ENCODE peak calls at places on chromosomes 2 and 18, in seven cellular contexts. V, J, S, L, Z, E and D are unnamed samples.

GRCh38 chr2:71727562-71727961 is 274.2 kb downstream of the DYSF start:
- DNase-seq in Z (no peak), L (no peak), S (no peak), J (no peak), E (no peak), V (no peak), D (no peak)

GRCh38 chr2:121008978-121009377 is 273.3 kb downstream of the GLI2 start:
- DNase-seq in E (no peak), J (no peak), L (no peak), Z (no peak), S (peak), V (no peak), D (no peak)

GRCh38 chr2:126652323-126652891 is 3.6 kb upstream of the GYPC start:
- DNase-seq in V (no peak), E (no peak), Z (no peak), S (no peak), J (no peak), L (no peak), D (no peak)

GRCh38 chr18:79258447-79258846 is 137.3 kb upstream of the NFATC1 start:
- DNase-seq in Z (no peak), E (no peak), J (no peak), S (no peak), L (no peak), V (no peak), D (peak)

GRCh38 chr2:134146161-134146560 is 107.7 kb upstream of the MGAT5 start:
- DNase-seq in Z (no peak), V (no peak), L (no peak), J (no peak), E (no peak), S (no peak), D (no peak)

GRCh38 chr2:98172951-98173350 is 86.0 kb downstream of the VWA3B start:
- DNase-seq in S (no peak), Z (no peak), E (no peak), V (no peak), J (no peak), L (no peak), D (no peak)

GRCh38 chr18:31555971-31556747 is 35.5 kb upstream of the TTR start:
- DNase-seq in E (peak), Z (peak), L (no peak), V (no peak), J (peak), S (peak), D (no peak)

GRCh38 chr2:19319698-19320097 is 38.7 kb downstream of the OSR1 start:
- DNase-seq in S (no peak), V (no peak), L (no peak), Z (no peak), E (no peak), J (no peak), D (no peak)

GRCh38 chr2:214808961-214809750 is at the start of gene BARD1:
- DNase-seq in S (peak), L (peak), Z (no peak), E (peak), J (peak), V (peak), D (peak)

GRCh38 chr2:21042958-21043743 is 722 bp downstream of the APOB start:
- DNase-seq in L (peak), V (peak), J (peak), E (peak), S (peak), Z (no peak), D (peak)

GRCh38 chr2:143329288-143329687 is 200.1 kb downstream of the ARHGAP15 start:
- DNase-seq in Z (no peak), S (no peak), V (no peak), E (no peak), L (no peak), J (no peak), D (no peak)

GRCh38 chr2:203687161-203687560 is 19.3 kb upstream of the CD28 start:
- DNase-seq in V (no peak), L (no peak), S (no peak), E (no peak), Z (no peak), J (no peak), D (no peak)

GRCh38 chr2:29844713-29845320 is 76.6 kb downstream of the ALK start:
- DNase-seq in V (no peak), L (no peak), E (no peak), J (no peak), Z (no peak), S (no peak), D (no peak)

GRCh38 chr2:182920089-182920488 is 53.7 kb upstream of the FRZB start:
- DNase-seq in E (no peak), J (no peak), Z (no peak), V (no peak), L (no peak), S (no peak), D (no peak)
- TF ChIP-seq POLR2A in E (no peak), J (no peak), Z (no peak), V (no peak), L (no peak), S (no peak), D (no peak)

GRCh38 chr2:238596571-238597551 is 170.1 kb downstream of the ASB1 start:
- DNase-seq in E (no peak), L (no peak), S (peak), Z (no peak), V (peak), J (peak), D (no peak)
- TF ChIP-seq POLR2A in E (no peak), L (no peak), S (no peak), Z (no peak), V (no peak), J (no peak), D (no peak)

DNA sequence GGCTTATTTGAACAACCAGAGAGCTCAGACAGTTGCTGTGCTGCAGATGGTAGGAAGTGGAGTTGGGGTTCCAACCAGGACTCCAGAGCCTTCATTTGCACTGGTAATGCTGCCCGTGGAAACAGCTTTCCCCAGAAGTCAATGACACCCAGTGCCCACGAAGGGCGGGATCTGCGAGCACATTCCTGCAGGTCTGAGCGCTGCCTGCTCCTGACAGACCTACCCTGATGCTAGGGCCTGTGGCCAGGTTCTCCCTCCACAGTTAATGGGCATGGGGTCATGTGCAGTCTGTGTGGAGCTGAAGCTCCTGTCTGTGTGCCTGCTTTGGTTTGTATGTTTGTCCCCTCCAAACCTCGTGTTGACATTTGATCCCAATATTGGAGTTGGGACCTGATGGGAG is 299.0 kb upstream of the HS6ST1 start:
- DNase-seq in J (no peak), V (no peak), E (no peak), S (no peak), Z (no peak), L (peak), D (no peak)
- TF ChIP-seq POLR2A in J (no peak), V (no peak), E (no peak), S (no peak), Z (no peak), L (no peak), D (no peak)

GRCh38 chr18:74229891-74230290 is 61.9 kb downstream of the CYB5A start:
- DNase-seq in S (no peak), V (no peak), J (no peak), Z (no peak), L (peak), E (no peak), D (no peak)
- TF ChIP-seq POLR2A in S (no peak), V (no peak), J (no peak), Z (no peak), L (peak), E (no peak), D (no peak)

GRCh38 chr2:86623549-86624547 is at the start of gene RNF103:
- DNase-seq in Z (peak), V (peak), J (peak), L (peak), S (peak), E (peak), D (peak)

GRCh38 chr2:86621290-86621943 is 2.2 kb downstream of the RNF103 start:
- DNase-seq in E (no peak), V (no peak), Z (no peak), S (no peak), J (no peak), L (no peak), D (no peak)

GRCh38 chr2:86625096-86625495 is 1.4 kb upstream of the RNF103 start:
- DNase-seq in E (no peak), S (no peak), L (no peak), V (no peak), J (no peak), Z (no peak), D (no peak)

GRCh38 chr2:86622878-86623548 is 652 bp downstream of the RNF103 start:
- DNase-seq in J (peak), V (peak), L (peak), Z (no peak), S (peak), E (peak), D (peak)

GRCh38 chr2:86622409-86622877 is 1.2 kb downstream of the RNF103 start:
- DNase-seq in L (peak), Z (no peak), S (peak), E (peak), V (no peak), J (peak), D (no peak)
- TF ChIP-seq POLR2A in L (no peak), Z (no peak), S (no peak), E (no peak), V (no peak), J (no peak), D (no peak)

GRCh38 chr2:31980674-31981356 is 30.0 kb downstream of the MEMO1 start:
- DNase-seq in S (peak), V (no peak), Z (peak), L (no peak), J (no peak), E (no peak), D (peak)
- TF ChIP-seq POLR2A in S (no peak), V (no peak), Z (no peak), L (no peak), J (no peak), E (no peak), D (no peak)

GRCh38 chr2:157894694-157895450 is 18.7 kb upstream of the ACVR1 start:
- DNase-seq in Z (no peak), V (no peak), S (no peak), L (no peak), J (no peak), E (no peak), D (no peak)
- TF ChIP-seq POLR2A in Z (no peak), V (no peak), S (no peak), L (no peak), J (no peak), E (no peak), D (no peak)

DNA sequence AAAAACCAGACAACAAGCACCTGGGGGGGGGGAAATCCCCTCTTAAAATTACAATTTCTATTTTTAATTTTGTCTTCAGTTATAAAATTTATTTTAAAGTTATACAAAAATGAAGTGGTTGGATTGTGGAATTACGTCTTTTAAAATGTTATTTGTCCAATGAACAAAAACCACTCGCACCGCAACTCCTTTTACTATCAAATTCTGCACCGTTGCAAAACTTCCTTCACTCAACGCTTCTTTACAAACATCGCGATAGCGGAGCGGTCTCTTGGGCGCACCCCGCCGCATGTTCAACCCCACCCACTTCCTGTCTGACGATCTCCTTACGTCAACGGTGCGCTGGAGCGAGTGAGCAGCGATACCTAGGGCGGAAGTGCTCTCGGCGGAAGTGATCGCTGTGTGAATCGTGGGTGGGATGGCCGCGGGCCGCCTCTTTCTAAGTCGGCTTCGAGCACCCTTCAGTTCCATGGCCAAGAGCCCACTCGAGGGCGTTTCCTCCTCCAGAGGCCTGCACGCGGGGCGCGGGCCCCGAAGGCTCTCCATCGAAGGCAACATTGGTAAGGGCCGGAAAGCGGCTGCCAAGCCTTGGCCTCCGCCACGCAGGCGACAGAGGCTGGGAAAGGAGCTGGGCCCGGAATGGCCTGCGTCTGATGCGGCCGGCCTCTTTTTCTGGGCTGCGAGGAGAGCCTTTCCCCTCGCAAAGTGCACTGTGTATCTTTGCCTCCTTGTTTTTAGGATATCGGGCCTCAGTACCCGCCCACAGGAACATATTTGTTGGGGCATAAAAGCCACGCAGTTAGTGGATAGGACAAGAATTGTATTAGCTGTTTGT is at the start of gene DGUOK:
- DNase-seq in Z (peak), V (peak), L (peak), E (peak), J (peak), S (peak), D (peak)
- TF ChIP-seq POLR2A in Z (peak), V (peak), L (peak), E (peak), J (peak), S (peak), D (peak)

GRCh38 chr2:23926750-23927627 is at the start of gene ATAD2B:
- DNase-seq in L (peak), S (peak), J (peak), Z (peak), V (peak), E (peak), D (peak)
- TF ChIP-seq POLR2A in L (peak), S (peak), J (peak), Z (peak), V (peak), E (peak), D (peak)

DNA sequence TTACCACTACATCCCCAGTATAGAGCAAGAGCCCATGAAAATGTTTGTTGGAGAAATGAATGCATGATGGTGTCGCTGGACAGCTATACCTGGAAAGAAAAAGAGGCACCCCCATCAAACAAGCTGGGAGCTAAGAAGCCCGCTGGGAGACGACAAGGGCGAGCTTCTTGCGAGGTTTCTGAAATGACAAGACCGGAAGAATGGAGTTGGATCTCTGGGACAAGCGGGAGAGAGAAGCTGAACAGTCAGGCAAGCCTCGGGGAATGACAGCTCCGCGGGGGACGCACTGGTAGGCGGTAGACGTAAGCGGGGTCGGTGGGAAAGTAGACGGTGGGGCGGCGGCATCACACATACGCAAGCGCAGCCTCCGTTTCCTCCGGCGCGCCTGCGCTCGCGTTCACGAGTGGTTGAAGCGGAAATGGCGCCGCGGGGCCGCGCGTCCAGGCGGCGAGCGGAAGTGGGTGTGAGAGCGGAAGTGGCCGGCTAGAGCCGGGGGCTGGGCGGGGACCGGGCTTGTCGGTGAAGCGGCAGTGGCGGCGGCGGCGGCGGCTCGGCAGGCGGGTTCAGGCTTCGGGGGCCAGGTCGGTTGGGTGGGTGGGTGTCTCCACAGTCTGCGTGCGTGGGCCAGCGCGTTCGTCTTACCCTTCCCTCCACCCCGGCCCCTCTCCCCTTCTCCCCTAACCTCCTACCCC is at the start of gene ARPC2:
- DNase-seq in E (peak), J (peak), Z (peak), L (peak), S (peak), V (peak), D (peak)
- TF ChIP-seq POLR2A in E (peak), J (peak), Z (peak), L (peak), S (peak), V (peak), D (peak)